ENCODE peak calls at places on chromosome 21, in ten cellular contexts. R, K, E, B, F, C, I, X, U and S are unnamed samples.

GRCh38 chr21:43591468-43592050 is 67.7 kb downstream of the HSF2BP start:
- DNase-seq in R (no peak), K (no peak), E (no peak), B (no peak), F (no peak), C (no peak), I (no peak), X (peak), U (no peak), S (no peak)

GRCh38 chr21:29893687-29894086 is 46.1 kb downstream of the GRIK1 start:
- DNase-seq in R (no peak), K (no peak), E (no peak), B (no peak), F (no peak), C (no peak), I (no peak), X (no peak), U (no peak), S (no peak)

GRCh38 chr21:39705849-39706248 is 39.1 kb upstream of the IGSF5 start:
- DNase-seq in R (no peak), K (no peak), E (no peak), B (no peak), F (no peak), C (no peak), I (no peak), X (no peak), U (no peak), S (no peak)

GRCh38 chr21:15514073-15514946 is 215.5 kb upstream of the USP25 start:
- DNase-seq in R (no peak), K (no peak), E (no peak), B (no peak), F (no peak), C (no peak), I (peak), X (no peak), U (no peak), S (no peak)

GRCh38 chr21:45543710-45544448 is 1.6 kb upstream of the SLC19A1 start:
- DNase-seq in R (peak), K (no peak), E (no peak), B (no peak), F (peak), C (no peak), I (no peak), X (no peak), U (no peak), S (peak)

GRCh38 chr21:17554619-17555472 is 42.0 kb downstream of the CXADR start:
- DNase-seq in R (peak), K (no peak), E (peak), B (peak), F (no peak), C (no peak), I (no peak), X (peak), U (no peak), S (no peak)

GRCh38 chr21:39385299-39386145 is 36.6 kb upstream of the HMGN1 start:
- DNase-seq in R (peak), K (no peak), E (peak), B (peak), F (peak), C (peak), I (peak), X (peak), U (no peak), S (peak)

GRCh38 chr21:33025471-33026298 is at the start of gene OLIG2:
- DNase-seq in R (peak), K (peak), E (peak), B (peak), F (peak), C (no peak), I (no peak), X (peak), U (peak), S (no peak)

GRCh38 chr21:15908187-15908586 is 178.4 kb downstream of the USP25 start:
- DNase-seq in R (no peak), K (no peak), E (no peak), B (no peak), F (no peak), C (no peak), I (no peak), X (peak), U (no peak), S (no peak)

GRCh38 chr21:21199342-21200102 is 201.3 kb downstream of the NCAM2 start:
- DNase-seq in R (no peak), K (no peak), E (no peak), B (no peak), F (no peak), C (no peak), I (no peak), X (no peak), U (no peak), S (no peak)